ENCODE peak calls at places on chromosomes 5 and 9, in seven cellular contexts. T, P, V, S, F, U and E are unnamed samples.

GRCh38 chr9:9753266-9753665 is 859.5 kb downstream of the PTPRD start:
- DNase-seq in T (no peak), P (no peak), V (no peak), S (no peak), F (no peak), U (no peak), E (no peak)

GRCh38 chr9:35828716-35829083 is at the start of gene FAM221B:
- DNase-seq in T (peak), P (peak), V (peak), S (no peak), F (no peak), U (no peak), E (peak)

GRCh38 chr5:1401681-1402096 is 43.6 kb downstream of the SLC6A3 start:
- DNase-seq in T (no peak), P (no peak), V (no peak), S (no peak), F (no peak), U (no peak), E (no peak)

GRCh38 chr9:97940707-97941106 is 2.7 kb upstream of the HEMGN start:
- DNase-seq in T (no peak), P (no peak), V (no peak), S (no peak), F (no peak), U (no peak), E (no peak)

GRCh38 chr5:16579142-16579541 is 37.7 kb downstream of the RETREG1 start:
- DNase-seq in T (no peak), P (no peak), V (no peak), S (no peak), F (no peak), U (no peak), E (peak)

GRCh38 chr5:73940747-73941146 is 314.8 kb downstream of the ARHGEF28 start:
- DNase-seq in T (no peak), P (no peak), V (no peak), S (no peak), F (no peak), U (no peak), E (no peak)

GRCh38 chr5:62314431-62314830 is 8.4 kb downstream of the KIF2A start:
- DNase-seq in T (no peak), P (no peak), V (no peak), S (no peak), F (no peak), U (no peak), E (no peak)

GRCh38 chr5:1800470-1801060 is 642 bp upstream of the NDUFS6 start:
- DNase-seq in T (no peak), P (peak), V (no peak), S (peak), F (no peak), U (no peak), E (peak)

GRCh38 chr9:8679405-8679951 is 879.9 kb upstream of the DMAC1 start:
- DNase-seq in T (no peak), P (no peak), V (no peak), S (no peak), F (no peak), U (no peak), E (no peak)

GRCh38 chr5:81247441-81247972 is 14.4 kb downstream of the CKMT2 start:
- DNase-seq in T (no peak), P (peak), V (no peak), S (peak), F (no peak), U (peak), E (no peak)

GRCh38 chr9:81814794-81815464 is 113.3 kb upstream of the SPATA31D4 start:
- DNase-seq in T (no peak), P (no peak), V (no peak), S (no peak), F (no peak), U (no peak), E (peak)

GRCh38 chr5:149471406-149472183 is 79.6 kb downstream of the CSNK1A1 start:
- DNase-seq in T (no peak), P (peak), V (peak), S (peak), F (no peak), U (peak), E (no peak)

GRCh38 chr9:134433101-134433500 is 106.8 kb downstream of the RXRA start:
- DNase-seq in T (no peak), P (peak), V (no peak), S (peak), F (no peak), U (peak), E (no peak)

GRCh38 chr5:135135530-135136201 is 101.6 kb upstream of the PITX1 start:
- DNase-seq in T (no peak), P (peak), V (peak), S (peak), F (no peak), U (peak), E (no peak)

GRCh38 chr9:4306066-4306787 is 6.4 kb upstream of the GLIS3 start:
- DNase-seq in T (no peak), P (peak), V (peak), S (peak), F (no peak), U (peak), E (no peak)

GRCh38 chr9:126699401-126699851 is 85.7 kb downstream of the LMX1B start:
- DNase-seq in T (no peak), P (no peak), V (no peak), S (no peak), F (no peak), U (no peak), E (no peak)

GRCh38 chr5:169647566-169647965 is 10.5 kb downstream of the DOCK2 start:
- DNase-seq in T (no peak), P (no peak), V (no peak), S (no peak), F (no peak), U (no peak), E (no peak)

GRCh38 chr5:134177197-134178171 is 734 bp upstream of the SKP1 start:
- DNase-seq in T (peak), P (peak), V (peak), S (peak), F (no peak), U (peak), E (peak)

GRCh38 chr5:41250351-41250987 is 37.1 kb upstream of the C6 start:
- DNase-seq in T (no peak), P (peak), V (no peak), S (no peak), F (no peak), U (no peak), E (no peak)

GRCh38 chr5:150340614-150341265 is 16.8 kb upstream of the TCOF1 start:
- DNase-seq in T (no peak), P (no peak), V (no peak), S (no peak), F (no peak), U (no peak), E (no peak)

GRCh38 chr9:129283290-129283691 is 105.2 kb upstream of the IER5L start:
- DNase-seq in T (no peak), P (no peak), V (no peak), S (no peak), F (no peak), U (no peak), E (no peak)

GRCh38 chr9:126777733-126778132 is 27.1 kb upstream of the ZBTB43 start:
- DNase-seq in T (no peak), P (peak), V (no peak), S (no peak), F (no peak), U (no peak), E (no peak)

GRCh38 chr5:114305402-114306207 is 56.3 kb upstream of the KCNN2 start:
- DNase-seq in T (peak), P (peak), V (no peak), S (peak), F (no peak), U (peak), E (no peak)

GRCh38 chr5:132839426-132840301 is 9.2 kb upstream of the SHROOM1 start:
- DNase-seq in T (no peak), P (peak), V (no peak), S (peak), F (peak), U (peak), E (no peak)

GRCh38 chr9:77488439-77489126 is 159.5 kb downstream of the GNA14 start:
- DNase-seq in T (peak), P (peak), V (no peak), S (peak), F (no peak), U (peak), E (no peak)

GRCh38 chr9:130234340-130235260 is 31.0 kb upstream of the HMCN2 start:
- DNase-seq in T (no peak), P (no peak), V (no peak), S (peak), F (no peak), U (no peak), E (no peak)

GRCh38 chr9:82410306-82410705 is 421.7 kb downstream of the SPATA31D1 start:
- DNase-seq in T (no peak), P (peak), V (no peak), S (no peak), F (no peak), U (no peak), E (no peak)